ENCODE peak calls at places on chromosomes 3 and 15, in four cellular contexts. One of them, this sample, is unnamed.
A peak's percentile ranks its signal among the peaks of the same experiment; 100 is the strongest.

GRCh38 chr3:115518100-115518852 is 105.0 kb upstream of the GAP43 start:
- DNase-seq in germinal center: no peak
- DNase-seq in chondrocyte: no peak
- DNase-seq in effector CD4-positive, alpha-beta T cell: no peak
- DNase-seq in this sample: no peak

GRCh38 chr3:25537476-25537875 is 109.4 kb downstream of the RARB start:
- DNase-seq in germinal center: no peak
- DNase-seq in chondrocyte: no peak
- DNase-seq in effector CD4-positive, alpha-beta T cell: no peak
- DNase-seq in this sample: no peak

GRCh38 chr3:146838221-146838620 is 233.1 kb upstream of the PLSCR5 start:
- DNase-seq in effector CD4-positive, alpha-beta T cell: no peak
- DNase-seq in germinal center: no peak
- DNase-seq in chondrocyte: no peak
- DNase-seq in this sample: no peak

GRCh38 chr15:48842501-48842900 is 31.6 kb upstream of the CEP152 start:
- DNase-seq in germinal center: no peak
- DNase-seq in effector CD4-positive, alpha-beta T cell: no peak
- DNase-seq in chondrocyte: no peak
- DNase-seq in this sample: no peak

GRCh38 chr3:195204360-195205166 is 66.4 kb downstream of the XXYLT1 start:
- DNase-seq in effector CD4-positive, alpha-beta T cell: no peak
- DNase-seq in germinal center: no peak
- DNase-seq in chondrocyte: no peak
- DNase-seq in this sample: no peak

GRCh38 chr15:96064351-96064756 is 266.1 kb upstream of the NR2F2 start:
- DNase-seq in effector CD4-positive, alpha-beta T cell: no peak
- DNase-seq in germinal center: no peak
- DNase-seq in chondrocyte: no peak
- DNase-seq in this sample: no peak

GRCh38 chr15:31606261-31606669 is 279.6 kb downstream of the KLF13 start:
- DNase-seq in effector CD4-positive, alpha-beta T cell: no peak
- DNase-seq in chondrocyte: no peak
- DNase-seq in germinal center: no peak
- DNase-seq in this sample: no peak

GRCh38 chr3:98602078-98602678 is 8.8 kb upstream of the CPOX start:
- DNase-seq in germinal center: peak; percentile 46
- DNase-seq in chondrocyte: no peak
- DNase-seq in effector CD4-positive, alpha-beta T cell: no peak
- DNase-seq in this sample: no peak

GRCh38 chr3:32143849-32144757 is 37.7 kb downstream of the GPD1L start:
- DNase-seq in effector CD4-positive, alpha-beta T cell: peak; percentile 45
- DNase-seq in germinal center: peak; percentile 66
- DNase-seq in chondrocyte: no peak
- DNase-seq in this sample: peak; percentile 76

GRCh38 chr15:100852630-100853029 is 27.0 kb upstream of the ALDH1A3 start:
- DNase-seq in germinal center: no peak
- DNase-seq in effector CD4-positive, alpha-beta T cell: no peak
- DNase-seq in chondrocyte: no peak
- DNase-seq in this sample: no peak

GRCh38 chr15:75661041-75661778 is 13.5 kb downstream of the SNX33 start:
- DNase-seq in germinal center: no peak
- DNase-seq in chondrocyte: peak; percentile 99
- DNase-seq in effector CD4-positive, alpha-beta T cell: no peak
- DNase-seq in this sample: no peak

GRCh38 chr3:111314146-111314873 is 227.7 kb upstream of the CD96 start:
- DNase-seq in effector CD4-positive, alpha-beta T cell: no peak
- DNase-seq in germinal center: no peak
- DNase-seq in chondrocyte: no peak
- DNase-seq in this sample: no peak

GRCh38 chr15:50883903-50884302 is 24.6 kb upstream of the AP4E1 start:
- DNase-seq in effector CD4-positive, alpha-beta T cell: no peak
- DNase-seq in germinal center: no peak
- DNase-seq in chondrocyte: no peak
- DNase-seq in this sample: no peak

GRCh38 chr3:11056531-11057050 is 64.0 kb downstream of the SLC6A1 start:
- DNase-seq in chondrocyte: no peak
- DNase-seq in germinal center: no peak
- DNase-seq in effector CD4-positive, alpha-beta T cell: no peak
- DNase-seq in this sample: no peak

GRCh38 chr3:72214065-72215048 is 429.4 kb upstream of the PROK2 start:
- DNase-seq in chondrocyte: no peak
- DNase-seq in effector CD4-positive, alpha-beta T cell: no peak
- DNase-seq in germinal center: no peak
- DNase-seq in this sample: no peak

GRCh38 chr15:72534522-72534921 is 60.4 kb downstream of the ARIH1 start:
- DNase-seq in effector CD4-positive, alpha-beta T cell: peak; percentile 34
- DNase-seq in germinal center: no peak
- DNase-seq in chondrocyte: no peak
- DNase-seq in this sample: no peak

GRCh38 chr3:14274999-14275961 is 96.7 kb downstream of the LSM3 start:
- DNase-seq in chondrocyte: no peak
- DNase-seq in effector CD4-positive, alpha-beta T cell: no peak
- DNase-seq in germinal center: peak; percentile 38
- DNase-seq in this sample: no peak

GRCh38 chr3:82287562-82287961 is 526.1 kb upstream of the GBE1 start:
- DNase-seq in chondrocyte: no peak
- DNase-seq in effector CD4-positive, alpha-beta T cell: no peak
- DNase-seq in germinal center: no peak
- DNase-seq in this sample: no peak

GRCh38 chr3:147930417-147930816 is 521.3 kb downstream of the ZIC1 start:
- DNase-seq in chondrocyte: no peak
- DNase-seq in effector CD4-positive, alpha-beta T cell: no peak
- DNase-seq in germinal center: no peak
- DNase-seq in this sample: no peak

GRCh38 chr3:115697263-115698053 is 74.1 kb downstream of the GAP43 start:
- DNase-seq in effector CD4-positive, alpha-beta T cell: no peak
- DNase-seq in germinal center: no peak
- DNase-seq in chondrocyte: no peak
- DNase-seq in this sample: no peak

GRCh38 chr15:63512148-63512547 is 7.8 kb downstream of the USP3 start:
- DNase-seq in effector CD4-positive, alpha-beta T cell: no peak
- DNase-seq in chondrocyte: no peak
- DNase-seq in germinal center: no peak
- DNase-seq in this sample: no peak

GRCh38 chr3:183038764-183039163 is 58.4 kb upstream of the DCUN1D1 start:
- DNase-seq in chondrocyte: no peak
- DNase-seq in effector CD4-positive, alpha-beta T cell: no peak
- DNase-seq in germinal center: no peak
- DNase-seq in this sample: no peak

GRCh38 chr3:35849963-35850362 is 210.6 kb downstream of the ARPP21 start:
- DNase-seq in germinal center: no peak
- DNase-seq in chondrocyte: no peak
- DNase-seq in effector CD4-positive, alpha-beta T cell: no peak
- DNase-seq in this sample: no peak

GRCh38 chr3:98147179-98147578 is at the start of gene OR5H14:
- DNase-seq in effector CD4-positive, alpha-beta T cell: no peak
- DNase-seq in germinal center: no peak
- DNase-seq in chondrocyte: no peak
- DNase-seq in this sample: no peak

GRCh38 chr15:58628206-58629057 is 121.1 kb downstream of the ADAM10 start:
- DNase-seq in germinal center: no peak
- DNase-seq in chondrocyte: no peak
- DNase-seq in effector CD4-positive, alpha-beta T cell: no peak
- DNase-seq in this sample: peak; percentile 10

GRCh38 chr3:177824190-177824786 is 627.0 kb upstream of the TBL1XR1 start:
- DNase-seq in germinal center: no peak
- DNase-seq in effector CD4-positive, alpha-beta T cell: no peak
- DNase-seq in chondrocyte: no peak
- DNase-seq in this sample: no peak

GRCh38 chr3:143063018-143063417 is 56.6 kb upstream of the CHST2 start:
- DNase-seq in chondrocyte: no peak
- DNase-seq in effector CD4-positive, alpha-beta T cell: no peak
- DNase-seq in germinal center: no peak
- DNase-seq in this sample: no peak

GRCh38 chr3:151974067-151974466 is 100.6 kb downstream of the SUCNR1 start:
- DNase-seq in effector CD4-positive, alpha-beta T cell: no peak
- DNase-seq in germinal center: no peak
- DNase-seq in chondrocyte: no peak
- DNase-seq in this sample: no peak

GRCh38 chr15:51837784-51838183 is 8.3 kb downstream of the TMOD3 start:
- DNase-seq in chondrocyte: no peak
- DNase-seq in effector CD4-positive, alpha-beta T cell: no peak
- DNase-seq in germinal center: peak; percentile 12
- DNase-seq in this sample: peak; percentile 24

GRCh38 chr15:85723960-85724945 is 70.5 kb downstream of the KLHL25 start:
- DNase-seq in effector CD4-positive, alpha-beta T cell: no peak
- DNase-seq in chondrocyte: no peak
- DNase-seq in germinal center: no peak
- DNase-seq in this sample: no peak

GRCh38 chr3:149489060-149489690 is 14.7 kb downstream of the TM4SF4 start:
- DNase-seq in germinal center: peak; percentile 22
- DNase-seq in effector CD4-positive, alpha-beta T cell: no peak
- DNase-seq in chondrocyte: no peak
- DNase-seq in this sample: no peak

GRCh38 chr15:80216911-80217310 is 35.1 kb downstream of the CTXND1 start:
- DNase-seq in germinal center: no peak
- DNase-seq in effector CD4-positive, alpha-beta T cell: no peak
- DNase-seq in chondrocyte: no peak
- DNase-seq in this sample: no peak

GRCh38 chr3:47440131-47440530 is 35.6 kb downstream of the SCAP start:
- DNase-seq in germinal center: no peak
- DNase-seq in effector CD4-positive, alpha-beta T cell: no peak
- DNase-seq in chondrocyte: no peak
- DNase-seq in this sample: no peak

GRCh38 chr3:180408654-180409053 is 193.3 kb upstream of the TTC14 start:
- DNase-seq in effector CD4-positive, alpha-beta T cell: no peak
- DNase-seq in germinal center: no peak
- DNase-seq in chondrocyte: no peak
- DNase-seq in this sample: no peak

GRCh38 chr15:47184003-47184404 is 533.3 kb upstream of the SEMA6D start:
- DNase-seq in chondrocyte: peak; percentile 85
- DNase-seq in germinal center: no peak
- DNase-seq in effector CD4-positive, alpha-beta T cell: no peak
- DNase-seq in this sample: no peak

GRCh38 chr3:9729419-9729818 is 2.1 kb upstream of the BRPF1 start:
- DNase-seq in chondrocyte: no peak
- DNase-seq in germinal center: no peak
- DNase-seq in effector CD4-positive, alpha-beta T cell: no peak
- DNase-seq in this sample: peak; percentile 33

GRCh38 chr3:17157713-17158112 is 273.0 kb downstream of the PLCL2 start:
- DNase-seq in effector CD4-positive, alpha-beta T cell: no peak
- DNase-seq in chondrocyte: no peak
- DNase-seq in germinal center: no peak
- DNase-seq in this sample: no peak